ENCODE peak calls at places on chromosome 7, in nine cellular contexts. X is GM23248; P is mesenteric fat pad; N is T-helper 9 cell; O is CD4-positive, CD25-positive, alpha-beta regulatory T cell; V is smooth muscle cell of the brain vasculature; E is GM04504; Y is HS-5; W is GM12865. U is an unnamed sample.

GRCh38 chr7:128881458-128882125 is 18.9 kb downstream of the ATP6V1F start:
- DNase-seq in Y (no peak), W (no peak), P (no peak), N (no peak), X (no peak), V (no peak), O (no peak), E (no peak), U (no peak)

GRCh38 chr7:78386520-78386919 is 587.9 kb downstream of the PHTF2 start:
- DNase-seq in P (no peak), X (no peak), O (no peak), N (no peak), E (no peak), Y (no peak), V (no peak), W (no peak), U (no peak)

GRCh38 chr7:80127412-80128150 is 7.0 kb upstream of the GNAI1 start:
- DNase-seq in X (no peak), V (no peak), Y (no peak), N (no peak), O (no peak), W (no peak), E (no peak), P (no peak), U (peak; percentile 44)

GRCh38 chr7:140539466-140539865 is 60.2 kb upstream of the MKRN1 start:
- DNase-seq in V (no peak), E (no peak), X (no peak), W (no peak), O (no peak), N (no peak), Y (no peak), P (no peak), U (no peak)

GRCh38 chr7:30930621-30931020 is 19.0 kb downstream of the AQP1 start:
- DNase-seq in Y (no peak), P (peak; percentile 74), X (no peak), N (no peak), V (no peak), E (no peak), O (no peak), W (no peak), U (no peak)

GRCh38 chr7:50299163-50299562 is 5.4 kb upstream of the IKZF1 start:
- DNase-seq in V (no peak), P (no peak), E (no peak), Y (no peak), O (no peak), N (no peak), X (no peak), W (no peak), U (no peak)

GRCh38 chr7:23450518-23450917 is 19.8 kb downstream of the IGF2BP3 start:
- DNase-seq in P (no peak), X (no peak), O (no peak), W (peak; percentile 51), V (no peak), N (no peak), E (no peak), Y (no peak), U (no peak)

GRCh38 chr7:50855526-50855925 is 72.8 kb upstream of the GRB10 start:
- DNase-seq in V (no peak), Y (no peak), E (no peak), O (no peak), X (no peak), N (no peak), P (no peak), W (no peak), U (no peak)

GRCh38 chr7:149432121-149432691 is 28.7 kb downstream of the ZNF777 start:
- DNase-seq in E (no peak), O (no peak), W (no peak), P (no peak), X (no peak), V (no peak), Y (no peak), N (no peak), U (no peak)

GRCh38 chr7:147432068-147432467 is 1158.5 kb upstream of the C7orf33 start:
- DNase-seq in P (no peak), W (no peak), O (no peak), V (no peak), Y (no peak), N (no peak), E (no peak), X (peak; percentile 35), U (no peak)

GRCh38 chr7:136555933-136556332 is 312.5 kb upstream of the CHRM2 start:
- DNase-seq in E (no peak), W (no peak), Y (no peak), V (no peak), X (no peak), O (no peak), N (no peak), P (no peak), U (peak; percentile 75)

GRCh38 chr7:102125127-102125561 is 161.5 kb upstream of the SH2B2 start:
- DNase-seq in X (peak; percentile 72), W (peak; percentile 82), Y (peak; percentile 53), P (no peak), N (no peak), O (no peak), E (no peak), V (peak; percentile 47), U (peak; percentile 86)

GRCh38 chr7:91287685-91288084 is 23.5 kb downstream of the FZD1 start:
- DNase-seq in Y (no peak), O (no peak), X (peak; percentile 31), P (no peak), E (no peak), N (no peak), W (no peak), V (no peak), U (no peak)

GRCh38 chr7:12647364-12648219 is 39.8 kb upstream of the ARL4A start:
- DNase-seq in O (no peak), W (no peak), Y (peak; percentile 88), X (peak; percentile 87), E (no peak), V (no peak), P (no peak), N (no peak), U (no peak)

GRCh38 chr7:25405736-25406135 is 177.4 kb upstream of the NPVF start:
- DNase-seq in Y (no peak), X (no peak), V (no peak), O (no peak), E (no peak), N (no peak), P (no peak), W (no peak), U (no peak)

GRCh38 chr7:159070422-159071148 is 74.1 kb downstream of the VIPR2 start:
- DNase-seq in V (no peak), W (peak; percentile 33), E (no peak), X (no peak), P (peak; percentile 39), N (no peak), Y (no peak), O (peak; percentile 35), U (peak; percentile 21)

GRCh38 chr7:33880787-33881186 is 24.6 kb upstream of the BMPER start:
- DNase-seq in P (no peak), Y (peak; percentile 57), W (no peak), E (no peak), V (no peak), O (no peak), N (no peak), X (peak; percentile 62), U (no peak)

GRCh38 chr7:100567045-100567730 is 6.5 kb downstream of the SAP25 start:
- DNase-seq in P (no peak), V (no peak), N (no peak), Y (no peak), X (peak; percentile 34), O (no peak), W (no peak), E (no peak), U (no peak)

GRCh38 chr7:95622859-95623258 is 26.5 kb upstream of the PDK4 start:
- DNase-seq in N (no peak), W (no peak), Y (no peak), O (no peak), X (no peak), P (no peak), V (no peak), E (no peak), U (no peak)

GRCh38 chr7:69599211-69599878 is 1.1 kb downstream of the AUTS2 start:
- DNase-seq in X (peak; percentile 41), E (no peak), W (peak; percentile 9), Y (no peak), V (no peak), P (no peak), N (no peak), O (no peak), U (no peak)

GRCh38 chr7:74092964-74093339 is 9.3 kb downstream of the LIMK1 start:
- DNase-seq in Y (no peak), E (no peak), W (peak; percentile 89), O (no peak), P (no peak), N (no peak), V (no peak), X (peak; percentile 42), U (no peak)

GRCh38 chr7:131625817-131626372 is 69.5 kb upstream of the PODXL start:
- DNase-seq in P (no peak), N (no peak), X (peak; percentile 98), Y (peak; percentile 78), W (no peak), O (no peak), E (peak; percentile 84), V (no peak), U (no peak)

GRCh38 chr7:71140264-71140663 is 8.3 kb downstream of the GALNT17 start:
- DNase-seq in X (no peak), W (no peak), Y (no peak), E (no peak), N (no peak), P (peak; percentile 67), O (no peak), V (no peak), U (peak; percentile 31)

U was measured in NCI-H2029.